ENCODE peak calls at places on chromosomes 4 and X, in ten cellular contexts. T is heart right ventricle, W is AG10803, J is K562, C is AG09309, X is GM12878, Q is IMR-90, H is A673, Z is left lung, R is suprapubic skin. K is an unnamed sample.

GRCh38 chrX:139085404-139085803 is 373.9 kb upstream of the FGF13 start:
- DNase-seq in J (no peak), X (no peak), Z (no peak), T (no peak), R (no peak), H (no peak), W (no peak), C (no peak), Q (no peak), K (no peak)

GRCh38 chr4:87270144-87270543 is 49.7 kb upstream of the KLHL8 start:
- DNase-seq in W (peak; percentile 39), H (peak; percentile 51), Q (peak; percentile 52), J (peak; percentile 53), C (peak; percentile 16), R (no peak), X (no peak), T (peak; percentile 12), Z (no peak), K (no peak)

GRCh38 chr4:24089831-24090531 is 200.1 kb upstream of the PPARGC1A start:
- DNase-seq in H (no peak), X (no peak), J (no peak), Q (peak; percentile 90), C (no peak), R (no peak), T (no peak), Z (no peak), W (no peak), K (no peak)

GRCh38 chr4:81648576-81649272 is 177.0 kb upstream of the RASGEF1B start:
- DNase-seq in C (no peak), W (no peak), H (no peak), T (no peak), J (no peak), X (peak; percentile 23), Q (no peak), R (no peak), Z (peak; percentile 45), K (no peak)

GRCh38 chrX:17046478-17047097 is 100.1 kb downstream of the REPS2 start:
- DNase-seq in X (peak; percentile 21), T (peak; percentile 53), Z (no peak), W (peak; percentile 61), R (peak; percentile 66), J (peak; percentile 66), H (peak; percentile 77), Q (peak; percentile 67), C (peak; percentile 35), K (no peak)

GRCh38 chr4:99179626-99180025 is 35.5 kb upstream of the ADH4 start:
- DNase-seq in R (no peak), Q (no peak), H (no peak), Z (no peak), X (no peak), W (no peak), T (no peak), J (no peak), C (no peak), K (no peak)

GRCh38 chr4:48225368-48226141 is 44.1 kb downstream of the TEC start:
- DNase-seq in R (no peak), X (no peak), H (no peak), Q (no peak), W (no peak), T (no peak), C (no peak), J (no peak), Z (no peak), K (no peak)

GRCh38 chr4:113646456-113646809 is 115.1 kb downstream of the CAMK2D start:
- DNase-seq in Z (no peak), C (no peak), T (no peak), H (peak; percentile 52), J (no peak), W (peak; percentile 27), X (no peak), R (no peak), Q (peak; percentile 54), K (no peak)

GRCh38 chr4:2177443-2178093 is 64.4 kb downstream of the HAUS3 start:
- DNase-seq in W (no peak), R (no peak), Z (no peak), C (no peak), T (no peak), Q (no peak), J (no peak), H (no peak), X (no peak), K (no peak)

GRCh38 chr4:181350578-181351420 is 892.4 kb upstream of the TENM3 start:
- DNase-seq in X (no peak), J (no peak), H (peak; percentile 10), C (no peak), Z (no peak), R (no peak), W (no peak), Q (no peak), T (no peak), K (no peak)

GRCh38 chr4:101229116-101229515 is 118.2 kb downstream of the PPP3CA start:
- DNase-seq in R (no peak), C (peak; percentile 27), H (no peak), X (no peak), Z (no peak), W (peak; percentile 82), Q (peak; percentile 57), T (no peak), J (no peak), K (no peak)

GRCh38 chr4:21795091-21795490 is 153.5 kb downstream of the KCNIP4 start:
- DNase-seq in R (no peak), H (no peak), Q (peak; percentile 18), J (no peak), C (no peak), Z (no peak), W (peak; percentile 69), T (no peak), X (no peak), K (no peak)

GRCh38 chr4:142781114-142781513 is 65.0 kb downstream of the INPP4B start:
- DNase-seq in W (no peak), Q (peak; percentile 3), X (no peak), R (no peak), H (no peak), C (no peak), T (no peak), Z (no peak), J (no peak), K (no peak)

GRCh38 chr4:141497627-141498026 is 138.8 kb upstream of the IL15 start:
- DNase-seq in Z (no peak), C (no peak), H (no peak), R (no peak), W (no peak), T (no peak), Q (no peak), J (no peak), X (peak; percentile 46), K (no peak)

GRCh38 chr4:113293673-113294072 is 244.2 kb downstream of the ANK2 start:
- DNase-seq in X (no peak), W (peak; percentile 18), R (no peak), J (no peak), H (no peak), Z (no peak), C (no peak), Q (no peak), T (no peak), K (no peak)

GRCh38 chrX:29690061-29690460 is 525.3 kb upstream of the MAGEB2 start:
- DNase-seq in Q (peak; percentile 46), H (no peak), Z (no peak), C (no peak), R (no peak), W (peak; percentile 46), X (no peak), J (no peak), T (no peak), K (no peak)

GRCh38 chrX:29691044-29691443 is 524.3 kb upstream of the MAGEB2 start:
- DNase-seq in Q (no peak), J (no peak), T (no peak), C (no peak), X (no peak), R (no peak), W (no peak), Z (no peak), H (no peak), K (no peak)

DNA sequence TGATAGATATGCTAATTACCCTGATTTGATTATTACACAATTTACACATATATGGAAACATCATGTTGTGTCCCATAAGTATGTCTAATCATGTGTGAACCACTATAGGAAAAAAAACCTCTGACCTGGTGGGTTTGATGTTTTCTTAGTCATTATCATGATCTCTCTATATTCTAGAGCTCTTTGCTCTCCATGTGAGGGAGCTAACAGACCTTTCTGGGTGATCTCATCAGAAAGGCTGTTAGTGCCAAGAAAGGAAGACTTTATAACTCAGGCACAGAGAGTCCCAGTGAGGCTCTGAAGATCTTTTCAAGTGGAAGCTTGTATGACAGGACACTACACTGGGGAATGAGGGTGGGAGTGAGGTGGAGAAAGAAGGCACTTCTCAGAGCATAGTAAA is 527.7 kb upstream of the MAGEB2 start:
- DNase-seq in J (no peak), C (no peak), R (no peak), W (peak; percentile 21), X (no peak), H (peak; percentile 14), T (no peak), Z (no peak), Q (peak; percentile 76), K (no peak)
- TF ChIP-seq CTCF in J (no peak), C (no peak), R (no peak), W (peak; percentile 21), X (no peak), H (no peak), T (no peak), Z (no peak), Q (peak; percentile 42), K (no peak)

GRCh38 chrX:131677655-131678628 is 134.1 kb downstream of the OR13H1 start:
- DNase-seq in W (peak; percentile 5), Z (no peak), H (peak; percentile 47), T (no peak), C (no peak), R (no peak), J (peak; percentile 50), Q (peak; percentile 3), X (no peak), K (no peak)

GRCh38 chrX:131671714-131672113 is 127.8 kb downstream of the OR13H1 start:
- DNase-seq in R (no peak), X (no peak), H (no peak), T (no peak), C (no peak), Z (no peak), Q (no peak), W (no peak), J (no peak), K (no peak)

GRCh38 chrX:131675596-131676194 is 131.8 kb downstream of the OR13H1 start:
- DNase-seq in J (peak; percentile 39), W (no peak), Z (no peak), X (no peak), Q (peak; percentile 1), H (peak; percentile 28), C (no peak), R (no peak), T (no peak), K (no peak)
- TF ChIP-seq CTCF in J (peak; percentile 66), W (peak; percentile 34), Z (peak; percentile 46), X (peak; percentile 46), Q (peak; percentile 38), H (peak; percentile 63), C (peak; percentile 78), R (no peak), T (peak; percentile 33), K (peak; percentile 57)

GRCh38 chr4:72468904-72469502 is 100.0 kb downstream of the ADAMTS3 start:
- DNase-seq in R (no peak), Z (no peak), C (no peak), H (peak; percentile 13), Q (peak; percentile 20), X (no peak), W (peak; percentile 37), J (peak; percentile 40), T (no peak), K (no peak)
- TF ChIP-seq CTCF in R (no peak), Z (peak; percentile 49), C (no peak), H (peak; percentile 53), Q (peak; percentile 61), X (no peak), W (peak; percentile 60), J (no peak), T (peak; percentile 70), K (peak; percentile 73)

GRCh38 chr4:19577121-19577520 is 674.6 kb upstream of the SLIT2 start:
- DNase-seq in Q (peak; percentile 18), H (no peak), Z (no peak), R (no peak), T (no peak), X (no peak), C (no peak), W (peak; percentile 74), J (no peak), K (no peak)
- TF ChIP-seq CTCF in Q (no peak), H (no peak), Z (no peak), R (no peak), T (no peak), X (no peak), C (no peak), W (no peak), J (no peak), K (no peak)

K was measured in osteocyte.